ENCODE peak calls at places on chromosomes 6 and 20, in seven cellular contexts. V, T, Q, E, D, P and F are unnamed samples.

GRCh38 chr6:95232477-95232876 is 344.9 kb upstream of the MANEA start:
- DNase-seq in V (no peak), T (no peak), Q (no peak), E (no peak), D (no peak), P (no peak), F (no peak)

GRCh38 chr6:41846666-41847237 is 48.4 kb downstream of the USP49 start:
- DNase-seq in V (peak; percentile 97), T (peak; percentile 65), Q (no peak), E (peak; percentile 54), D (no peak), P (peak; percentile 96), F (peak; percentile 98)

GRCh38 chr20:48723308-48724264 is 104.2 kb downstream of the PREX1 start:
- DNase-seq in V (no peak), T (no peak), Q (no peak), E (no peak), D (peak; percentile 65), P (no peak), F (no peak)

GRCh38 chr6:14452567-14453527 is 335.3 kb downstream of the CD83 start:
- DNase-seq in V (no peak), T (peak; percentile 77), Q (peak; percentile 100), E (peak; percentile 40), D (no peak), P (no peak), F (no peak)

GRCh38 chr6:51147756-51148155 is 329.1 kb downstream of the TFAP2B start:
- DNase-seq in V (no peak), T (no peak), Q (no peak), E (no peak), D (no peak), P (no peak), F (peak; percentile 37)

GRCh38 chr6:154428892-154429291 is 72.3 kb upstream of the IPCEF1 start:
- DNase-seq in V (peak; percentile 46), T (no peak), Q (no peak), E (no peak), D (no peak), P (peak; percentile 35), F (no peak)

GRCh38 chr6:139243531-139243930 is 48.3 kb downstream of the TXLNB start:
- DNase-seq in V (peak; percentile 15), T (no peak), Q (no peak), E (no peak), D (no peak), P (no peak), F (no peak)

GRCh38 chr6:96394727-96395126 is 126.9 kb upstream of the UFL1 start:
- DNase-seq in V (no peak), T (no peak), Q (no peak), E (no peak), D (no peak), P (no peak), F (peak; percentile 11)

GRCh38 chr6:108621117-108621516 is 60.4 kb downstream of the FOXO3 start:
- DNase-seq in V (peak; percentile 85), T (peak; percentile 41), Q (no peak), E (no peak), D (peak; percentile 55), P (peak; percentile 85), F (peak; percentile 81)

GRCh38 chr6:151958332-151958731 is 150.8 kb downstream of the ESR1 start:
- DNase-seq in V (peak; percentile 86), T (no peak), Q (no peak), E (no peak), D (no peak), P (peak; percentile 80), F (peak; percentile 80)

GRCh38 chr6:7108196-7108963 is 619 bp downstream of the RREB1 start:
- DNase-seq in V (peak; percentile 75), T (peak; percentile 60), Q (no peak), E (peak; percentile 34), D (no peak), P (peak; percentile 70), F (peak; percentile 58)

GRCh38 chr20:46056970-46057855 is 28.2 kb downstream of the SLC12A5 start:
- DNase-seq in V (peak; percentile 59), T (peak; percentile 12), Q (no peak), E (no peak), D (peak; percentile 51), P (peak; percentile 37), F (peak; percentile 19)

GRCh38 chr6:12051861-12052368 is 39.8 kb downstream of the HIVEP1 start:
- DNase-seq in V (no peak), T (peak; percentile 72), Q (peak; percentile 22), E (peak; percentile 66), D (no peak), P (no peak), F (no peak)

GRCh38 chr6:120735641-120736040 is 598.6 kb downstream of the TBC1D32 start:
- DNase-seq in V (no peak), T (no peak), Q (no peak), E (no peak), D (no peak), P (no peak), F (peak; percentile 65)

GRCh38 chr6:39411465-39411864 is 89.0 kb upstream of the KCNK16 start:
- DNase-seq in V (peak; percentile 68), T (no peak), Q (no peak), E (no peak), D (no peak), P (peak; percentile 29), F (peak; percentile 71)

GRCh38 chr6:133899556-133899955 is 10.6 kb downstream of the TCF21 start:
- DNase-seq in V (no peak), T (no peak), Q (no peak), E (no peak), D (no peak), P (no peak), F (peak; percentile 86)

GRCh38 chr6:162674452-162674851 is 53.1 kb downstream of the PRKN start:
- DNase-seq in V (no peak), T (no peak), Q (no peak), E (no peak), D (no peak), P (no peak), F (no peak)

GRCh38 chr6:154491567-154492470 is 18.7 kb downstream of the CNKSR3 start:
- DNase-seq in V (peak; percentile 48), T (no peak), Q (no peak), E (no peak), D (no peak), P (peak; percentile 54), F (no peak)

GRCh38 chr6:31037692-31038091 is 27.4 kb downstream of the MUC22 start:
- DNase-seq in V (peak; percentile 74), T (no peak), Q (no peak), E (no peak), D (peak; percentile 37), P (peak; percentile 73), F (peak; percentile 59)

GRCh38 chr20:41469868-41470267 is 103.2 kb upstream of the EMILIN3 start:
- DNase-seq in V (peak; percentile 32), T (no peak), Q (no peak), E (no peak), D (no peak), P (no peak), F (no peak)

GRCh38 chr20:48538058-48538825 is 289.6 kb downstream of the PREX1 start:
- DNase-seq in V (peak; percentile 82), T (no peak), Q (no peak), E (no peak), D (no peak), P (peak; percentile 86), F (peak; percentile 90)

GRCh38 chr6:158475344-158476302 is 84.3 kb upstream of the TMEM181 start:
- DNase-seq in V (peak; percentile 90), T (no peak), Q (no peak), E (no peak), D (peak; percentile 39), P (peak; percentile 62), F (no peak)

GRCh38 chr6:134816780-134817179 is 133.1 kb downstream of the ALDH8A1 start:
- DNase-seq in V (peak; percentile 67), T (no peak), Q (no peak), E (no peak), D (no peak), P (peak; percentile 68), F (no peak)

GRCh38 chr6:146875927-146876270 is 277.1 kb downstream of the ADGB start:
- DNase-seq in V (no peak), T (no peak), Q (no peak), E (no peak), D (no peak), P (no peak), F (no peak)